ENCODE peak calls at places on chromosomes 6 and 20, in seven cellular contexts. One of them, this sample, is unnamed. For H3K4me1, the result is how much of the 10 kb centered on the place peaks cover.

GRCh38 chr6:63663147-63663877 is 27.7 kb downstream of the PHF3 start:
- DNase-seq in endothelial cell of umbilical vein: peak
- DNase-seq in ovary: no peak
- DNase-seq in colonic mucosa: no peak
- DNase-seq in mesenchymal stem cell: peak
- DNase-seq in endodermal cell: no peak
- DNase-seq in effector memory CD4-positive, alpha-beta T cell: no peak
- DNase-seq in this sample: no peak

GRCh38 chr6:170043881-170044790 is 246.7 kb downstream of the DLL1 start:
- DNase-seq in endodermal cell: no peak
- DNase-seq in ovary: no peak
- DNase-seq in effector memory CD4-positive, alpha-beta T cell: no peak
- DNase-seq in mesenchymal stem cell: no peak
- DNase-seq in endothelial cell of umbilical vein: no peak
- DNase-seq in colonic mucosa: no peak
- DNase-seq in this sample: no peak

GRCh38 chr6:34912715-34913464 is 23.8 kb downstream of the ANKS1A start:
- DNase-seq in ovary: no peak
- DNase-seq in endothelial cell of umbilical vein: peak
- DNase-seq in endodermal cell: no peak
- DNase-seq in mesenchymal stem cell: peak
- DNase-seq in effector memory CD4-positive, alpha-beta T cell: no peak
- DNase-seq in colonic mucosa: no peak
- DNase-seq in this sample: no peak

GRCh38 chr6:166301611-166302529 is 6.3 kb downstream of the PRR18 start:
- DNase-seq in endodermal cell: no peak
- DNase-seq in colonic mucosa: no peak
- DNase-seq in mesenchymal stem cell: no peak
- DNase-seq in ovary: no peak
- DNase-seq in endothelial cell of umbilical vein: no peak
- DNase-seq in effector memory CD4-positive, alpha-beta T cell: no peak
- DNase-seq in this sample: no peak

GRCh38 chr20:46022411-46023147 is 6.4 kb upstream of the SLC12A5 start:
- DNase-seq in ovary: peak
- DNase-seq in effector memory CD4-positive, alpha-beta T cell: peak
- DNase-seq in colonic mucosa: peak
- DNase-seq in mesenchymal stem cell: no peak
- DNase-seq in endothelial cell of umbilical vein: no peak
- DNase-seq in endodermal cell: peak
- DNase-seq in this sample: no peak

GRCh38 chr6:138403324-138403800 is 661 bp upstream of the HEBP2 start:
- DNase-seq in endothelial cell of umbilical vein: no peak
- DNase-seq in ovary: peak
- DNase-seq in mesenchymal stem cell: peak
- DNase-seq in effector memory CD4-positive, alpha-beta T cell: peak
- DNase-seq in colonic mucosa: peak
- DNase-seq in endodermal cell: peak
- DNase-seq in this sample: peak

GRCh38 chr6:107714104-107714503 is 110.0 kb downstream of the SCML4 start:
- DNase-seq in effector memory CD4-positive, alpha-beta T cell: no peak
- DNase-seq in colonic mucosa: no peak
- DNase-seq in endothelial cell of umbilical vein: no peak
- DNase-seq in mesenchymal stem cell: no peak
- DNase-seq in ovary: no peak
- DNase-seq in endodermal cell: peak
- DNase-seq in this sample: no peak

GRCh38 chr20:29408034-29408695 is 1849.3 kb upstream of the DEFB115 start:
- DNase-seq in effector memory CD4-positive, alpha-beta T cell: no peak
- DNase-seq in endothelial cell of umbilical vein: no peak
- DNase-seq in mesenchymal stem cell: peak
- DNase-seq in ovary: no peak
- DNase-seq in endodermal cell: no peak
- DNase-seq in colonic mucosa: no peak
- DNase-seq in this sample: no peak

GRCh38 chr6:70672549-70672948 is 4.9 kb downstream of the SMAP1 start:
- DNase-seq in endodermal cell: no peak
- DNase-seq in mesenchymal stem cell: no peak
- DNase-seq in endothelial cell of umbilical vein: no peak
- DNase-seq in ovary: no peak
- DNase-seq in colonic mucosa: peak
- DNase-seq in effector memory CD4-positive, alpha-beta T cell: no peak
- DNase-seq in this sample: no peak

GRCh38 chr20:1240549-1240948 is 14.7 kb downstream of the RAD21L1 start:
- DNase-seq in effector memory CD4-positive, alpha-beta T cell: no peak
- DNase-seq in colonic mucosa: no peak
- DNase-seq in endodermal cell: no peak
- DNase-seq in mesenchymal stem cell: no peak
- DNase-seq in ovary: no peak
- DNase-seq in endothelial cell of umbilical vein: no peak
- DNase-seq in this sample: no peak

GRCh38 chr20:45322952-45323383 is 14.9 kb upstream of the MATN4 start:
- DNase-seq in ovary: no peak
- DNase-seq in effector memory CD4-positive, alpha-beta T cell: no peak
- DNase-seq in mesenchymal stem cell: peak
- DNase-seq in endodermal cell: no peak
- DNase-seq in colonic mucosa: peak
- DNase-seq in endothelial cell of umbilical vein: peak
- DNase-seq in this sample: no peak

GRCh38 chr6:13081189-13081563 is 247.2 kb downstream of the TBC1D7 start:
- DNase-seq in endodermal cell: no peak
- DNase-seq in ovary: no peak
- DNase-seq in effector memory CD4-positive, alpha-beta T cell: no peak
- DNase-seq in colonic mucosa: no peak
- DNase-seq in mesenchymal stem cell: no peak
- DNase-seq in endothelial cell of umbilical vein: no peak
- DNase-seq in this sample: no peak

DNA sequence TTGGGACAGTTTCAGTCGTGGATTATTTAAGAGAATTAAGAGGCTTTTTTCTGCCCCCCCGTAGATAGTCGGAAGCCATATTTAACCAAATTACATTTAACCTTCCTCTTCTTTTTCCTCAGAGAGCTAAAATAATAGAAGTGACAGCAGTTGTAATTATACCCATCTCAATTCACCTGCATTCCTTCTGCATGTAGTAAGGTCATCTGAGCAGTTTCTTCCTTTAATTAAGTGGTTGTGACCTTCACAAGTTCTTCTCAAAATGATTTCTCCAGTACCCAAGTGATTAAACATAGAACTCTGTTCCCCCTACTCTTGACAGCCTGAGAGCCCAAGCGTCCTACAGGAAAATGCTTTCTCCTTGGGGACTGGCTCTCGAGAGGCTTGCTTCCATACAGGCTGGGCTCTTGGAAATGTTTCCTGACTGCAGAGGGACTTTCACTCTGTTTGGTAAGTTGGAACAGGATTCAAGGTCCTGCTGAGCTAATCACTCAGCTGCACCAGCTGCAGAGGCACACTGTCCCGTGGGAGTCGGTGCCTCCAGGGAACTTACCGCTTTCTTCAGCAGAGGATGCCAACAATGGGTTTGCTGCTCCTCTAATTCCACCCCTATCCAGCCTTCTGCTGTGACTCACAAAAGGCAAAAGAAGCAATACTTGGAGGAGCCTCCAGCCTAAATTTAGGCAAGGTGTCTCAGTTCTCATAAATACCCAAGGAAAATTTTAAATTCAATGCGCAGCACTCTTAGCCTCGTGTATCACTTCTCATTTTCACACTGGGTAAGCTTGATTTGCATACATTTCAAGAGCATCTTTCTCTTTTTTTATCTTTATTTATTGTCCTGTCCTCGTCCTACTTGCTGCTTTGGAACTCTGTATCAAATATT is 414.9 kb downstream of the KIF16B start:
- DNase-seq in mesenchymal stem cell: no peak
- DNase-seq in endodermal cell: no peak
- DNase-seq in endothelial cell of umbilical vein: no peak
- DNase-seq in colonic mucosa: no peak
- DNase-seq in ovary: no peak
- DNase-seq in effector memory CD4-positive, alpha-beta T cell: no peak
- DNase-seq in this sample: no peak
- H3K4me3 ChIP-seq in mesenchymal stem cell: no peak
- H3K4me3 ChIP-seq in endodermal cell: no peak
- H3K4me3 ChIP-seq in endothelial cell of umbilical vein: no peak
- H3K4me3 ChIP-seq in colonic mucosa: no peak
- H3K4me3 ChIP-seq in ovary: no peak
- H3K4me3 ChIP-seq in effector memory CD4-positive, alpha-beta T cell: no peak
- H3K4me3 ChIP-seq in this sample: no peak

DNA sequence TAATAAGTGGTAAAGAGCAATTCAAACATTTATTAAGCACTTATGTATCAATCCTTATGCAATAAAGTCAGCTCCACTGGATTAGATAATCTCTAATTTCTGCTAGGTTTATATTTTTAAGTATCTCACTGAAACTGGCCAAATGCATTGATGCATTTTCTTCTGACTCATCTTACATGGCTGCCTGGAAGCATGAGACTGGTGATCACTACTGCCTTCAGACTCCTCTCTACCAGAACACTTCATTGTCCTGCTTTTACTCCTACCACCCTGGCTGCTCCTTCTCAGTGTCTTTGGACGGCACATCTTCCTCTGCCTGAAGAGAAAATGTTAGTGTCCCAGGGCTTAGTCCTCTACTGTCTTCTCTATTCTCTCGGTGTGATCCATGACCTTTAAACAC is 7.4 kb downstream of the CEP85L start:
- DNase-seq in colonic mucosa: no peak
- DNase-seq in effector memory CD4-positive, alpha-beta T cell: no peak
- DNase-seq in ovary: no peak
- DNase-seq in endothelial cell of umbilical vein: no peak
- DNase-seq in mesenchymal stem cell: peak
- DNase-seq in endodermal cell: no peak
- DNase-seq in this sample: no peak
- H3K4me1 ChIP-seq in colonic mucosa: under half
- H3K4me1 ChIP-seq in effector memory CD4-positive, alpha-beta T cell: under half
- H3K4me1 ChIP-seq in ovary: under half
- H3K4me1 ChIP-seq in endothelial cell of umbilical vein: under half
- H3K4me1 ChIP-seq in mesenchymal stem cell: under half
- H3K4me1 ChIP-seq in endodermal cell: under half
- H3K4me1 ChIP-seq in this sample: half or more

GRCh38 chr20:49892260-49893216 is 22.8 kb downstream of the SPATA2 start:
- DNase-seq in colonic mucosa: no peak
- DNase-seq in endothelial cell of umbilical vein: no peak
- DNase-seq in effector memory CD4-positive, alpha-beta T cell: no peak
- DNase-seq in mesenchymal stem cell: no peak
- DNase-seq in endodermal cell: no peak
- DNase-seq in ovary: no peak
- DNase-seq in this sample: no peak
- H3K4me3 ChIP-seq in colonic mucosa: no peak
- H3K4me3 ChIP-seq in endothelial cell of umbilical vein: no peak
- H3K4me3 ChIP-seq in effector memory CD4-positive, alpha-beta T cell: no peak
- H3K4me3 ChIP-seq in mesenchymal stem cell: no peak
- H3K4me3 ChIP-seq in endodermal cell: no peak
- H3K4me3 ChIP-seq in ovary: no peak
- H3K4me3 ChIP-seq in this sample: no peak

DNA sequence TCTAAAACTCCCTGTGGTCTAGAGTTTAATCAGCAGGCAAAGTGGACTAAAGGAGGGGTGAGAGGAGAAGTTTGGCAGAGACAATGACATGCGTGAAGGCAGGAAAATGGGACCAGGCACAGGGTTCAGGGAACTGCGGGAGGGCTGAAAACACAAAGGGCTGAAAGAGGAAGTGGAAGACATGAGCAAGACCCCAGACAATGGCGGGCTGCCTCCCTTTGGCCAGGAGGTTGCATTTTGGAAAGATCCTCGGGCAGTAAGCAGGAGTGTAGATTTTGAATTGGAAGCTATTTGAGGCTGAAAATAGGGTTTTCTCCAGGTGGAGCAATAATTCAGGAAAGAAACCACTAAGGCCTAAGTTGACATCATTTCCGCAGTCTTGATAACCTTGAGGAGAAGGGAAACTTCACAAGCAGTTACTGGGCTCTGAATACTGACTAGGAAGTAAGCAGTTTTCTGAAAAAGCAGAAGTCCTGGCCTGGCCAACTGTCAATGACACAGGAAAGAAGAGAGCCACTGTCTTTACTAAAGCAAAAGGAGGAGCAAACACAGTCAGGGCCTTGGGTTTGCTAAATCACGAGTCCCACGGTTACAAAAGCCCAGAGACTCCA is 3.4 kb downstream of the LY86 start:
- DNase-seq in endothelial cell of umbilical vein: no peak
- DNase-seq in ovary: no peak
- DNase-seq in colonic mucosa: no peak
- DNase-seq in mesenchymal stem cell: no peak
- DNase-seq in effector memory CD4-positive, alpha-beta T cell: no peak
- DNase-seq in endodermal cell: peak
- DNase-seq in this sample: peak
- H3K4me1 ChIP-seq in endothelial cell of umbilical vein: under half
- H3K4me1 ChIP-seq in ovary: under half
- H3K4me1 ChIP-seq in colonic mucosa: under half
- H3K4me1 ChIP-seq in mesenchymal stem cell: under half
- H3K4me1 ChIP-seq in effector memory CD4-positive, alpha-beta T cell: under half
- H3K4me1 ChIP-seq in endodermal cell: under half
- H3K4me1 ChIP-seq in this sample: half or more

DNA sequence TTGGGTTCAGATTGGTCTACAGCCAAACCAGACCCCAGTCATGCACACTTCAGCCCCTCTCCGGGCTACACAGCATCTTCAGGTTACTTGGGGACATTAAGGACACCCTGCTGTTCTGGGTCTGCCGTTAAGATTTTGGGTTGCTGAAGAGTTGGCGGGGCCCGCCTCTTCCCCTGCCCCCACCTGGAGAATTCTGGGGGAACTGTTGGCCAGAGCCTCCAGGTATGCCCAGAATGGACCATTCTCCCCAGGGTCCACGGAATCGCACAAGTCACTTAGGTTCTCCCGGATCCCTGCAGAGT is 372 bp upstream of the PTK7 start:
- DNase-seq in colonic mucosa: no peak
- DNase-seq in endothelial cell of umbilical vein: no peak
- DNase-seq in endodermal cell: no peak
- DNase-seq in mesenchymal stem cell: no peak
- DNase-seq in effector memory CD4-positive, alpha-beta T cell: no peak
- DNase-seq in ovary: no peak
- DNase-seq in this sample: no peak
- H3K4me3 ChIP-seq in colonic mucosa: no peak
- H3K4me3 ChIP-seq in endothelial cell of umbilical vein: peak
- H3K4me3 ChIP-seq in endodermal cell: peak
- H3K4me3 ChIP-seq in mesenchymal stem cell: peak
- H3K4me3 ChIP-seq in effector memory CD4-positive, alpha-beta T cell: no peak
- H3K4me3 ChIP-seq in ovary: peak
- H3K4me3 ChIP-seq in this sample: peak

GRCh38 chr6:41713161-41713649 is 22.2 kb downstream of the TFEB start:
- DNase-seq in mesenchymal stem cell: no peak
- DNase-seq in colonic mucosa: no peak
- DNase-seq in ovary: no peak
- DNase-seq in effector memory CD4-positive, alpha-beta T cell: no peak
- DNase-seq in endodermal cell: no peak
- DNase-seq in endothelial cell of umbilical vein: no peak
- DNase-seq in this sample: no peak
- H3K4me1 ChIP-seq in mesenchymal stem cell: under half
- H3K4me1 ChIP-seq in colonic mucosa: under half
- H3K4me1 ChIP-seq in ovary: under half
- H3K4me1 ChIP-seq in effector memory CD4-positive, alpha-beta T cell: under half
- H3K4me1 ChIP-seq in endodermal cell: under half
- H3K4me1 ChIP-seq in endothelial cell of umbilical vein: under half
- H3K4me1 ChIP-seq in this sample: half or more

GRCh38 chr6:149854532-149854931 is 9.6 kb downstream of the LRP11 start:
- DNase-seq in mesenchymal stem cell: no peak
- DNase-seq in ovary: no peak
- DNase-seq in endothelial cell of umbilical vein: no peak
- DNase-seq in effector memory CD4-positive, alpha-beta T cell: no peak
- DNase-seq in colonic mucosa: no peak
- DNase-seq in endodermal cell: no peak
- DNase-seq in this sample: no peak
- H3K4me3 ChIP-seq in mesenchymal stem cell: no peak
- H3K4me3 ChIP-seq in ovary: no peak
- H3K4me3 ChIP-seq in endothelial cell of umbilical vein: no peak
- H3K4me3 ChIP-seq in effector memory CD4-positive, alpha-beta T cell: no peak
- H3K4me3 ChIP-seq in colonic mucosa: no peak
- H3K4me3 ChIP-seq in endodermal cell: no peak
- H3K4me3 ChIP-seq in this sample: no peak

This sample was measured in esophagus muscularis mucosa.